ENCODE peak calls at places on chromosomes 7 and 10, in ten cellular contexts. A, I, V, S, R, B, X, O, C and E are unnamed samples.

GRCh38 chr10:239109-239508 is 103.9 kb downstream of the ZMYND11 start:
- DNase-seq in A (no peak), I (no peak), V (peak; percentile 29), S (no peak), R (no peak), B (no peak), X (no peak), O (no peak), C (no peak), E (no peak)

GRCh38 chr10:97760461-97761257 is 11.1 kb downstream of the SFRP5 start:
- DNase-seq in A (no peak), I (no peak), V (no peak), S (no peak), R (no peak), B (no peak), X (peak; percentile 30), O (no peak), C (no peak), E (no peak)

GRCh38 chr10:99667108-99667751 is 7.9 kb downstream of the ENTPD7 start:
- DNase-seq in A (no peak), I (no peak), V (peak; percentile 92), S (no peak), R (no peak), B (peak; percentile 42), X (no peak), O (peak; percentile 21), C (no peak), E (no peak)

GRCh38 chr10:71840936-71841335 is 10.1 kb downstream of the PSAP start:
- DNase-seq in A (no peak), I (no peak), V (no peak), S (no peak), R (no peak), B (no peak), X (peak; percentile 40), O (no peak), C (no peak), E (no peak)

GRCh38 chr7:73622909-73623797 is 1.2 kb downstream of the MLXIPL start:
- DNase-seq in A (no peak), I (no peak), V (no peak), S (no peak), R (peak; percentile 69), B (peak; percentile 31), X (no peak), O (peak; percentile 62), C (peak; percentile 59), E (no peak)

GRCh38 chr7:25858562-25859411 is 293.2 kb upstream of the NFE2L3 start:
- DNase-seq in A (no peak), I (no peak), V (no peak), S (no peak), R (no peak), B (no peak), X (no peak), O (no peak), C (peak; percentile 50), E (no peak)

GRCh38 chr7:16514729-16515128 is 11.9 kb upstream of the LRRC72 start:
- DNase-seq in A (no peak), I (no peak), V (no peak), S (no peak), R (no peak), B (no peak), X (no peak), O (no peak), C (no peak), E (no peak)

GRCh38 chr7:6127129-6127490 is 95.9 kb downstream of the ANKRD61 start:
- DNase-seq in A (no peak), I (no peak), V (no peak), S (no peak), R (no peak), B (no peak), X (no peak), O (no peak), C (no peak), E (no peak)

GRCh38 chr10:6507311-6507710 is 72.8 kb downstream of the PRKCQ start:
- DNase-seq in A (no peak), I (no peak), V (no peak), S (no peak), R (no peak), B (no peak), X (no peak), O (no peak), C (no peak), E (no peak)

GRCh38 chr10:75612904-75613684 is 181.7 kb downstream of the LRMDA start:
- DNase-seq in A (no peak), I (peak; percentile 9), V (no peak), S (no peak), R (peak; percentile 34), B (no peak), X (no peak), O (peak; percentile 95), C (no peak), E (no peak)

GRCh38 chr7:151890355-151891004 is 13.6 kb upstream of the PRKAG2 start:
- DNase-seq in A (no peak), I (no peak), V (no peak), S (no peak), R (no peak), B (no peak), X (peak; percentile 44), O (no peak), C (no peak), E (no peak)

GRCh38 chr7:93877742-93878141 is 12.8 kb downstream of the TFPI2 start:
- DNase-seq in A (no peak), I (no peak), V (no peak), S (no peak), R (no peak), B (no peak), X (no peak), O (no peak), C (no peak), E (no peak)

GRCh38 chr10:100109670-100110069 is 28.0 kb upstream of the CPN1 start:
- DNase-seq in A (no peak), I (no peak), V (no peak), S (no peak), R (no peak), B (no peak), X (no peak), O (no peak), C (no peak), E (no peak)

GRCh38 chr10:6924166-6924565 is 344.1 kb upstream of the PRKCQ start:
- DNase-seq in A (no peak), I (no peak), V (peak; percentile 18), S (no peak), R (no peak), B (peak; percentile 53), X (no peak), O (peak; percentile 6), C (no peak), E (no peak)

GRCh38 chr10:980468-980867 is 7.8 kb upstream of the GTPBP4 start:
- DNase-seq in A (no peak), I (no peak), V (no peak), S (no peak), R (no peak), B (no peak), X (no peak), O (no peak), C (no peak), E (no peak)

GRCh38 chr10:129598413-129598812 is 131.4 kb downstream of the MGMT start:
- DNase-seq in A (no peak), I (no peak), V (no peak), S (no peak), R (no peak), B (no peak), X (no peak), O (no peak), C (no peak), E (no peak)
- H3K4me1 ChIP-seq in A (no peaks in the 10 kb centered on the region), I (no peaks in the 10 kb centered on the region), V (no peaks in the 10 kb centered on the region), S (no peaks in the 10 kb centered on the region), R (no peaks in the 10 kb centered on the region), B (no peaks in the 10 kb centered on the region), X (no peaks in the 10 kb centered on the region), O (no peaks in the 10 kb centered on the region), C (no peaks in the 10 kb centered on the region), E (no peaks in the 10 kb centered on the region)

GRCh38 chr7:70592171-70592570 is 539.8 kb upstream of the GALNT17 start:
- DNase-seq in A (no peak), I (no peak), V (no peak), S (no peak), R (no peak), B (no peak), X (no peak), O (no peak), C (no peak), E (no peak)
- H3K27me3 ChIP-seq in A (peaks cover 3% of the 10 kb centered on the region), I (peaks cover 3% of the 10 kb centered on the region), V (peaks cover 14% of the 10 kb centered on the region), S (peaks cover 24% of the 10 kb centered on the region), R (peaks cover 21% of the 10 kb centered on the region), B (peaks cover 10% of the 10 kb centered on the region), X (no peaks in the 10 kb centered on the region), O (peaks cover 47% of the 10 kb centered on the region), C (no peaks in the 10 kb centered on the region), E (no peaks in the 10 kb centered on the region)

GRCh38 chr10:88156341-88156740 is 292.9 kb downstream of the PTEN start:
- DNase-seq in A (no peak), I (no peak), V (peak; percentile 92), S (no peak), R (no peak), B (peak; percentile 42), X (no peak), O (no peak), C (no peak), E (no peak)
- H3K4me1 ChIP-seq in A (peaks cover 4% of the 10 kb centered on the region), I (peaks cover 31% of the 10 kb centered on the region), V (peaks cover 27% of the 10 kb centered on the region), S (no peaks in the 10 kb centered on the region), R (no peaks in the 10 kb centered on the region), B (peaks cover 43% of the 10 kb centered on the region), X (peaks cover 5% of the 10 kb centered on the region), O (peaks cover 8% of the 10 kb centered on the region), C (peaks cover 6% of the 10 kb centered on the region), E (no peaks in the 10 kb centered on the region)

GRCh38 chr7:32072397-32072796 is 2.2 kb upstream of the PDE1C start:
- DNase-seq in A (no peak), I (no peak), V (no peak), S (no peak), R (no peak), B (no peak), X (no peak), O (no peak), C (no peak), E (no peak)
- H3K27me3 ChIP-seq in A (no peaks in the 10 kb centered on the region), I (peaks cover 11% of the 10 kb centered on the region), V (no peaks in the 10 kb centered on the region), S (peaks cover 62% of the 10 kb centered on the region), R (no peaks in the 10 kb centered on the region), B (no peaks in the 10 kb centered on the region), X (no peaks in the 10 kb centered on the region), O (peaks cover 77% of the 10 kb centered on the region), C (peaks cover 20% of the 10 kb centered on the region), E (no peaks in the 10 kb centered on the region)

GRCh38 chr7:14218338-14218737 is 228.9 kb upstream of the ETV1 start:
- DNase-seq in A (no peak), I (no peak), V (no peak), S (no peak), R (no peak), B (no peak), X (no peak), O (no peak), C (no peak), E (no peak)

DNA sequence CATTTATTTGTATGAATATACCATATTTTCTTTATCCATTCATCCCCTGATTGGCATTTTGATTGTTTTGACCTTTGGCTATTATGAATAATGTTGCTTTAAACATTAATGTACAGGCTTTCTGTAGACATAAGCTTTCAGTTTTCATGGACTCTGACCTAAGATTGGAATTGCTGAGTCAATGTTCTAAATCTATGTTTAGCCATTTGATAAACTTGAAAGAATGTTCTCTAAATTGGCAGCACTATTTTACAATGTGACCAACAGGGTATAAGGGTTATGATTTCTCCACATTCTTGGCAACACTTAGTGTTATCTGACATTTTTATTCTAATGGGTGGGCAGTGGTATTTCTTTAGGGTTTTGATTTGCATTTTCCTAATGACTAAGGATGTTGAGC is 229.7 kb upstream of the ETV1 start:
- DNase-seq in A (no peak), I (no peak), V (no peak), S (no peak), R (no peak), B (peak; percentile 34), X (no peak), O (peak; percentile 22), C (no peak), E (no peak)
- H3K4me1 ChIP-seq in A (no peaks in the 10 kb centered on the region), I (no peaks in the 10 kb centered on the region), V (no peaks in the 10 kb centered on the region), S (no peaks in the 10 kb centered on the region), R (no peaks in the 10 kb centered on the region), B (peaks cover 26% of the 10 kb centered on the region), X (no peaks in the 10 kb centered on the region), O (peaks cover 3% of the 10 kb centered on the region), C (no peaks in the 10 kb centered on the region), E (no peaks in the 10 kb centered on the region)